ENCODE peak calls at places on chromosomes 16 and 17, in four cellular contexts. Q is IMR-90, T is mesendoderm, S is neuronal stem cell. X is an unnamed sample.

GRCh38 chr17:64920026-64920418 is 744 bp upstream of the LRRC37A3 start:
- DNase-seq in T (peak; percentile 36), Q (no peak), S (no peak), X (peak; percentile 33)

GRCh38 chr17:61410555-61411089 is 11.0 kb downstream of the TBX2 start:
- DNase-seq in T (peak; percentile 82), Q (peak; percentile 86), S (peak; percentile 68), X (peak; percentile 88)

GRCh38 chr16:55040366-55041086 is 109.9 kb downstream of the IRX5 start:
- DNase-seq in T (no peak), S (no peak), Q (no peak), X (no peak)

GRCh38 chr17:64969046-64969501 is 49.8 kb upstream of the LRRC37A3 start:
- DNase-seq in T (no peak), S (no peak), Q (no peak), X (peak; percentile 65)

GRCh38 chr17:6548578-6549330 is 7.6 kb downstream of the PITPNM3 start:
- DNase-seq in Q (no peak), T (no peak), S (no peak), X (no peak)

GRCh38 chr17:43479948-43480347 is 3.8 kb upstream of the DHX8 start:
- DNase-seq in Q (no peak), S (no peak), T (no peak), X (no peak)

GRCh38 chr16:80447263-80447662 is 93.5 kb upstream of the DYNLRB2 start:
- DNase-seq in Q (no peak), S (no peak), T (no peak), X (no peak)

GRCh38 chr17:76151896-76152454 is 10.9 kb upstream of the FOXJ1 start:
- DNase-seq in Q (no peak), S (no peak), T (no peak), X (no peak)

GRCh38 chr17:4901648-4902344 is 1.1 kb downstream of the CHRNE start:
- DNase-seq in T (no peak), S (no peak), Q (no peak), X (no peak)

GRCh38 chr16:86071611-86072240 is 172.8 kb downstream of the IRF8 start:
- DNase-seq in Q (no peak), T (no peak), S (no peak), X (no peak)

GRCh38 chr17:66938656-66939055 is 25.9 kb upstream of the CACNG4 start:
- DNase-seq in Q (no peak), T (no peak), S (no peak), X (no peak)

GRCh38 chr16:73304008-73304814 is 256.3 kb upstream of the ZFHX3 start:
- DNase-seq in S (no peak), T (no peak), Q (no peak), X (no peak)

GRCh38 chr17:42291136-42291535 is 2.8 kb downstream of the STAT5A start:
- DNase-seq in S (no peak), Q (no peak), T (no peak), X (no peak)

GRCh38 chr16:64362193-64362592 is 759.7 kb downstream of the CDH11 start:
- DNase-seq in T (no peak), Q (peak; percentile 52), S (no peak), X (peak; percentile 45)

GRCh38 chr17:39939588-39940419 is 12.3 kb downstream of the LRRC3C start:
- DNase-seq in Q (peak; percentile 98), S (no peak), T (no peak), X (peak; percentile 90)

GRCh38 chr17:80130992-80131391 is 15.9 kb downstream of the EIF4A3 start:
- DNase-seq in T (no peak), S (no peak), Q (no peak), X (no peak)

GRCh38 chr16:87076950-87077749 is 240.0 kb downstream of the C16orf95 start:
- DNase-seq in S (no peak), T (peak; percentile 88), Q (peak; percentile 55), X (peak; percentile 57)

GRCh38 chr17:45005700-45006099 is 37.6 kb upstream of the C1QL1 start:
- DNase-seq in T (no peak), S (no peak), Q (no peak), X (no peak)

GRCh38 chr16:53509906-53510703 is 7.1 kb upstream of the AKTIP start:
- DNase-seq in Q (peak; percentile 62), S (peak; percentile 69), T (peak; percentile 88), X (peak; percentile 64)

GRCh38 chr17:17892731-17893130 is 55.9 kb upstream of the SREBF1 start:
- DNase-seq in Q (no peak), T (no peak), S (no peak), X (no peak)

GRCh38 chr16:56306690-56307533 is 115.6 kb downstream of the GNAO1 start:
- DNase-seq in Q (no peak), S (no peak), T (no peak), X (no peak)

GRCh38 chr17:59399914-59400313 is 68.5 kb downstream of the YPEL2 start:
- DNase-seq in S (no peak), Q (no peak), T (no peak), X (no peak)

GRCh38 chr16:19912445-19913305 is 28.0 kb upstream of the GPRC5B start:
- DNase-seq in Q (peak; percentile 64), S (no peak), T (peak; percentile 73), X (peak; percentile 25)

GRCh38 chr16:63312343-63312742 is 1276.1 kb upstream of the CDH8 start:
- DNase-seq in T (no peak), Q (no peak), S (no peak), X (no peak)

GRCh38 chr17:17785407-17785806 is 51.4 kb downstream of the SREBF1 start:
- DNase-seq in Q (no peak), S (no peak), T (no peak), X (no peak)

GRCh38 chr16:81786868-81787267 is 7.8 kb downstream of the PLCG2 start:
- DNase-seq in S (no peak), Q (no peak), T (no peak), X (no peak)

GRCh38 chr17:58265266-58265665 is 15.5 kb downstream of the MPO start:
- DNase-seq in S (no peak), T (no peak), Q (no peak), X (no peak)

GRCh38 chr17:30414486-30414885 is 35.8 kb downstream of the CPD start:
- DNase-seq in S (no peak), Q (peak; percentile 19), T (no peak), X (no peak)

GRCh38 chr17:30415491-30415890 is 36.8 kb downstream of the CPD start:
- DNase-seq in S (no peak), Q (peak; percentile 25), T (no peak), X (no peak)

GRCh38 chr17:30413109-30413508 is 34.4 kb downstream of the CPD start:
- DNase-seq in Q (peak; percentile 72), T (no peak), S (no peak), X (no peak)
- H2BK120ac ChIP-seq in Q (no peak overlapping the region), T (no peak overlapping the region), S (no peak overlapping the region), X (no peak overlapping the region)

GRCh38 chr16:11561856-11562255 is 24.9 kb downstream of the LITAF start:
- DNase-seq in T (no peak), Q (no peak), S (no peak), X (no peak)

GRCh38 chr16:11562411-11562810 is 24.3 kb downstream of the LITAF start:
- DNase-seq in S (no peak), Q (no peak), T (no peak), X (no peak)

GRCh38 chr16:11560701-11561439 is 25.8 kb downstream of the LITAF start:
- DNase-seq in S (no peak), T (peak; percentile 41), Q (no peak), X (peak; percentile 78)

GRCh38 chr16:11562941-11563340 is 23.8 kb downstream of the LITAF start:
- DNase-seq in T (no peak), S (no peak), Q (no peak), X (no peak)

DNA sequence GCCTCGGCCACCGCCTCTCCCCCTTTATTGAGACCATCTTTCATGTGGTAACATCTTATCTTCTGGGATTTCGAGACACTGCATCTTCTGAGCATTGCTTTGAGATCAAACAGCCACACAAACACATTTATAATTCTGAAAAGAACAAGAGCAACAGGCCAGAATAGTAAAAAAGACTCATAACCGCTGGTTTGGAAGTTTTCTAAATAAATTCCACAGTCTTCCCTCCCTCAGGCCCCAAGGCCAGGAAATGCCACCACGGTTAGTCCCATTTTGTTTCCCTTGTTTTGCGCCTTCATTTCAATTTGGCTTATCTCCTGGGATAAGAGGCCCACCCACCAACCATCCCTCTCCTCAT is 25.3 kb downstream of the LITAF start:
- DNase-seq in T (no peak), Q (no peak), S (no peak), X (peak; percentile 17)
- H2BK120ac ChIP-seq in T (no peak overlapping the region), Q (peak overlapping the region; percentile 78), S (no peak overlapping the region), X (no peak overlapping the region)

GRCh38 chr16:49588729-49589384 is 215.3 kb downstream of the C16orf78 start:
- DNase-seq in S (no peak), Q (peak; percentile 24), T (peak; percentile 65), X (peak; percentile 30)

GRCh38 chr16:49586466-49586865 is 212.9 kb downstream of the C16orf78 start:
- DNase-seq in T (no peak), S (no peak), Q (no peak), X (no peak)

GRCh38 chr16:49587511-49587910 is 213.9 kb downstream of the C16orf78 start:
- DNase-seq in T (no peak), S (no peak), Q (no peak), X (no peak)

GRCh38 chr16:49587051-49587450 is 213.4 kb downstream of the C16orf78 start:
- DNase-seq in S (no peak), T (no peak), Q (no peak), X (no peak)

GRCh38 chr16:49588061-49588460 is 214.5 kb downstream of the C16orf78 start:
- DNase-seq in S (no peak), Q (no peak), T (no peak), X (no peak)
- H2BK120ac ChIP-seq in S (no peak overlapping the region), Q (no peak overlapping the region), T (no peak overlapping the region), X (no peak overlapping the region)

DNA sequence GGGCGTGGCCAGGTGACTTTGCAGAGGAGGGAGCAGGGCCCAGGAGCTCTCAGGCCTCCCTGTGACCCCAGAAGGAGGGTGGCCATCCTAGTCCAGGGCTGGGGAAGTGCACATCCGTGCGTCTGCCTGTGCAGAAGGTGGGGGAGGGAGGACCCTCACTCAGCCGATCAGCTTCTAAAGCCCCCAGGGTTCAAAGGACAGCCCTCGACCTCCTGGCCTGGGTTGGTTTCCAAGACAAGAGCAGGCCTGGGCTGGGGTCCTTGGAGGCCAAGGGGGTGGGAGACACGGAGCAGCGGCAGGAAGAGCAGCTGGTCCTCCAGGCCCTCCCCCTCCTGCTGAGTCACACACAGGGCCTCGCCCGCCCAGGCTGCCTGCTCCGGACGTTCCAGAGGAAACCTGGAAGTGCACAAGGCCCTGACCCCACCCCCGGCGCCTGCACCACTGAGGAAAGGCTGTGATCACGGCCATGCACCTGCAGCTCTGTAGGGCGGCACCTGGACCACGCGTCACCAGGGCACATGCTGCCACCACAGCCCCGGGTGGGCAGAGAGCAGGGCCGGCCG is 67.1 kb upstream of the ZNF469 start:
- DNase-seq in T (peak; percentile 29), S (no peak), Q (peak; percentile 77), X (peak; percentile 77)
- H2BK120ac ChIP-seq in T (no peak overlapping the region), S (no peak overlapping the region), Q (peak overlapping the region; percentile 99), X (peak overlapping the region; percentile 91)

GRCh38 chr17:74759243-74759801 is 10.9 kb downstream of the NHERF1 start:
- DNase-seq in T (no peak), S (no peak), Q (no peak), X (no peak)
- H2BK120ac ChIP-seq in T (no peak overlapping the region), S (peak overlapping the region; percentile 42), Q (no peak overlapping the region), X (peak overlapping the region; percentile 74)

X was measured in mesenchymal stem cell.